ENCODE peak calls at places on chromosome X, in four cellular contexts. M is H1, K is K562, F is GM12878. X is an unnamed sample.

GRCh38 chrX:129726307-129727111 is 12.3 kb upstream of the XPNPEP2 start:
- DNase-seq in M (peak; percentile 75), F (no peak), K (peak; percentile 46), X (peak; percentile 51)

GRCh38 chrX:21354725-21355124 is 19.5 kb upstream of the CNKSR2 start:
- DNase-seq in M (no peak), K (no peak), F (no peak), X (no peak)

GRCh38 chrX:85111347-85111746 is 107.7 kb downstream of the APOOL start:
- DNase-seq in K (peak; percentile 11), F (no peak), M (no peak), X (peak; percentile 4)

GRCh38 chrX:129748265-129748664 is 9.5 kb downstream of the XPNPEP2 start:
- DNase-seq in K (no peak), M (no peak), F (no peak), X (no peak)

GRCh38 chrX:153414838-153415552 is 3.7 kb downstream of the ZFP92 start:
- DNase-seq in K (no peak), F (no peak), M (no peak), X (no peak)

GRCh38 chrX:72308566-72309296 is 3.0 kb upstream of the CITED1 start:
- DNase-seq in F (no peak), K (peak; percentile 63), M (peak; percentile 85), X (peak; percentile 92)

GRCh38 chrX:72305286-72306084 is at the start of gene CITED1:
- DNase-seq in F (no peak), K (peak; percentile 15), M (no peak), X (peak; percentile 65)

GRCh38 chrX:74133156-74133796 is 170.7 kb upstream of the ZCCHC13 start:
- DNase-seq in M (no peak), K (peak; percentile 39), F (peak; percentile 19), X (peak; percentile 63)

GRCh38 chrX:110180176-110180927 is 137.5 kb downstream of the AMMECR1 start:
- DNase-seq in K (no peak), F (no peak), M (no peak), X (no peak)

GRCh38 chrX:55342533-55343501 is 78.1 kb upstream of the PAGE3 start:
- DNase-seq in M (peak; percentile 39), K (peak; percentile 41), F (peak; percentile 21), X (peak; percentile 48)

GRCh38 chrX:100643943-100644587 is at the start of gene SRPX2:
- DNase-seq in F (no peak), K (no peak), M (no peak), X (no peak)

GRCh38 chrX:100643212-100643611 is 787 bp upstream of the SRPX2 start:
- DNase-seq in F (no peak), K (no peak), M (no peak), X (no peak)

GRCh38 chrX:100647095-100647494 is 3.1 kb downstream of the SRPX2 start:
- DNase-seq in M (no peak), F (no peak), K (no peak), X (no peak)

GRCh38 chrX:100647739-100648138 is 3.7 kb downstream of the SRPX2 start:
- DNase-seq in K (no peak), F (no peak), M (no peak), X (no peak)

GRCh38 chrX:100645106-100645505 is 1.1 kb downstream of the SRPX2 start:
- DNase-seq in K (no peak), M (no peak), F (no peak), X (no peak)
- H3K36me3 ChIP-seq in K (no peaks in the 10 kb centered on the region), M (no peaks in the 10 kb centered on the region), F (no peaks in the 10 kb centered on the region), X (no peaks in the 10 kb centered on the region)

DNA sequence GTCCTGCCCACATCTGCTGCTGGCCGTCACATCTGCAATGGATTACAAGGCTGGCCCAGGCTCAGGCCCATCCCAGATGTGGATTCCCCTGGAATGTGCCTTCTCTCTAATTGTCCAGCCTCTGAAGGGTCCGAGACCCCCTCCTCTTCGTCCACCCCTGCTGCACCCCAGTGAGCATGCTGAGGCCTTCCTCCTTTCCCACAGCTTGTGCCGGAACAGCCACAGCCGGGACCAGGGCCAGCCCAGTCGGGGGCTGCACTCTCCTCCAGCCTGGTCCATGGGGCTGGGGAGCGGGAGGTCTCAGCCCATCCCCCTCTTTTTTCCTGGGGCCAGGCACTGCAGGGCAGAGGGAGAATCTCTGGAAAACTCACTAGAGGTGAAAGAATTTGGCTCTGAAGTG is 114.9 kb upstream of the NALF2 start:
- DNase-seq in M (no peak), F (no peak), K (no peak), X (no peak)
- TF ChIP-seq NRF1 in M (no peak), F (no peak), K (no peak), X (no peak)

DNA sequence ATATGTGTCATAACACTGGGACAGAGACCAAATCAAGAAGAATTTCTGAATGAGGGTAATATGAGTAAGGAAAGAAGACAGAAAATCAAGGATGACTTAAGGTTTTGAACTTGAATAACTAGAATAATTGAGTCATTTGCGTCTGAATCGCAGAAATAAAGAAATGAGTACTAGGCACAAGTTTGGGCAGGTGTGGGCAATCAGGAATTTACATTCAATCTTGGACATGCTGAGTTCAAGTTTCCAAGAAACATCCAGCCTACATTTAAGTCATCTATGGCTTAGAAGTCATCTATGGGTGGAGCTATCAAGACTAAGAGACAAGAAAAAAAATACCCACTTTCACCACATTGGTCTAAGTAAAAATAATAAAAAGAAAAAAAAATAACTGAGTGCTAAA is 30.4 kb upstream of the WDR44 start:
- DNase-seq in F (no peak), M (no peak), K (no peak), X (no peak)
- H3K36me3 ChIP-seq in F (no peaks in the 10 kb centered on the region), M (no peaks in the 10 kb centered on the region), K (no peaks in the 10 kb centered on the region), X (no peaks in the 10 kb centered on the region)

DNA sequence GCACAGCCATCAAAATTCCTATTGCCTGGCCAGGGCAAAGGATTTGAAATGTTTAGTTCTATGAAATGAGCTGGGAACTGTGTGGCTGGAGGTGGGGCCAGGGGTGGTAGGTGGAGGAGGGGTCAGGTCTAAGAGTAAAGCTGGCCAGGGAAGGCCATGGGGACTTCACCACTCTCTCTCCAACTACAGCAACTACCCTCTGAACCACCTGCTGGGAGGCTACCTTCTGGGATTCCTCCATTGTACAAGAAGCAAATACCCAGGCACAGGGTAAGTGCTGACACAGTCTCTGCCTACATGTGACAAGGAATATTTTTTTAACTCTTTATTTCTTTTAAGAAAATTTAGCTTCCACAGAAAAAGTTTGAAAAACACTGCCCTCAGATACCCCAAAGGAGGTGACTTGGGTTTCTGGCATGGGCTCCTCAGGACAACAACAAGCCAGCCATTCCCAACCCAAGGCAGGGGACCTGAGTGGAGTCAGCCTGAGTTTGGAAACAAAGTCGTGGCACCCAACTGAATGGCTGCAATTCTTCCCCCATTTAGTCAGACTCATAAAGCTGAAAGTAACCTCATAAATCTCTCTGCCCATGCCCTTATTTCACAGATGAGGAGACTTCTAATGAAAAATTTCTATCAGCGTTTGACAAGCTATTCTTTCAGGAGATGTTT is 593.8 kb upstream of the DIPK2B start:
- DNase-seq in M (no peak), K (no peak), F (no peak), X (no peak)
- TF ChIP-seq NRF1 in M (no peak), K (no peak), F (no peak), X (no peak)

GRCh38 chrX:139784788-139785187 is 76.8 kb upstream of the MCF2 start:
- DNase-seq in M (no peak), F (peak; percentile 15), K (no peak), X (no peak)
- H3K36me3 ChIP-seq in M (peaks cover 13% of the 10 kb centered on the region), F (no peaks in the 10 kb centered on the region), K (peaks cover 38% of the 10 kb centered on the region), X (peaks cover 20% of the 10 kb centered on the region)

GRCh38 chrX:50718791-50719190 is 95.2 kb downstream of the SHROOM4 start:
- DNase-seq in F (no peak), M (no peak), K (no peak), X (no peak)

GRCh38 chrX:50726296-50726695 is 87.7 kb downstream of the SHROOM4 start:
- DNase-seq in K (no peak), M (no peak), F (no peak), X (no peak)

GRCh38 chrX:50721771-50722521 is 92.0 kb downstream of the SHROOM4 start:
- DNase-seq in F (no peak), K (no peak), M (no peak), X (no peak)

GRCh38 chrX:50725310-50725709 is 88.7 kb downstream of the SHROOM4 start:
- DNase-seq in M (no peak), K (no peak), F (no peak), X (no peak)

DNA sequence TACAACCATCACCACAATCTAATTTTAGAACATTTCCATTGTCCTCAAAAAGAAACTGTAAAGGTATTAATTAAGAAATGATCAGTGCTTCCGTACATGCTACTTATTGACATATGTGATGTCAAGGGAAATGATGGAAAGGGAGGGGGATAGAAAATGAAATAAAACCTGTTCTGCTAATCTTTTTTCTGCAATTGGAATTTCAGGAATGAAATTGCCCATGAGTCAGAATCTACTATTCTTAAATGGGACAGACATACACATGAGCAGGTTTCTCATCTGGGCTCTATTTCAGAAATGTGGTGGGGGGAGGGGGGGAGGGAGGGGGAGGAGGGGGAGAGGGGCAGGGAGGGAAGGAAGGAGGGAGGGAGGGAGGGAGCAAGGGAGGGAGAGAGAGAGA is 91.0 kb downstream of the SHROOM4 start:
- DNase-seq in M (no peak), K (no peak), F (no peak), X (no peak)
- TF ChIP-seq NRF1 in M (no peak), K (no peak), F (no peak), X (no peak)

GRCh38 chrX:10854594-10854993 is 234.2 kb upstream of the MID1 start:
- DNase-seq in M (no peak), K (no peak), F (no peak), X (no peak)
- H3K36me3 ChIP-seq in M (no peaks in the 10 kb centered on the region), K (no peaks in the 10 kb centered on the region), F (no peaks in the 10 kb centered on the region), X (no peaks in the 10 kb centered on the region)

GRCh38 chrX:104833401-104833800 is 267.4 kb downstream of the IL1RAPL2 start:
- DNase-seq in F (no peak), M (no peak), K (no peak), X (no peak)
- TF ChIP-seq NRF1 in F (no peak), M (no peak), K (no peak), X (no peak)

GRCh38 chrX:298993-299392 is 17.8 kb downstream of the PLCXD1 start:
- DNase-seq in F (no peak), M (no peak), K (no peak), X (no peak)

GRCh38 chrX:291411-291901 is 10.3 kb downstream of the PLCXD1 start:
- DNase-seq in K (no peak), M (no peak), F (no peak), X (no peak)

GRCh38 chrX:292900-293897 is 12.0 kb downstream of the PLCXD1 start:
- DNase-seq in F (no peak), K (no peak), M (no peak), X (no peak)

GRCh38 chrX:290476-291166 is 9.4 kb downstream of the PLCXD1 start:
- DNase-seq in F (no peak), K (no peak), M (no peak), X (no peak)

GRCh38 chrX:295136-295535 is 14.0 kb downstream of the PLCXD1 start:
- DNase-seq in F (no peak), K (no peak), M (no peak), X (no peak)
- H3K36me3 ChIP-seq in F (peaks cover 9% of the 10 kb centered on the region), K (peaks cover 60% of the 10 kb centered on the region), M (peaks cover 83% of the 10 kb centered on the region), X (peaks cover 5% of the 10 kb centered on the region)